ENCODE peak calls at places on chromosomes 4 and X, in four cellular contexts. One of them, this sample, is unnamed. For H3K4me1, the result is how much of the 10 kb centered on the place peaks cover.

GRCh38 chr4:138561906-138562305 is 319.8 kb upstream of the SLC7A11 start:
- DNase-seq in upper lobe of left lung: no peak
- DNase-seq in tibial nerve: peak
- DNase-seq in fibroblast of lung: no peak
- DNase-seq in this sample: no peak

GRCh38 chrX:46791927-46792825 is 33.3 kb upstream of the SLC9A7 start:
- DNase-seq in upper lobe of left lung: peak
- DNase-seq in tibial nerve: peak
- DNase-seq in fibroblast of lung: peak
- DNase-seq in this sample: peak

GRCh38 chr4:66575024-66575696 is 904.9 kb upstream of the EPHA5 start:
- DNase-seq in upper lobe of left lung: no peak
- DNase-seq in tibial nerve: no peak
- DNase-seq in fibroblast of lung: peak
- DNase-seq in this sample: no peak

GRCh38 chrX:23883737-23884354 is 23.9 kb downstream of the APOO start:
- DNase-seq in upper lobe of left lung: no peak
- DNase-seq in tibial nerve: no peak
- DNase-seq in fibroblast of lung: peak
- DNase-seq in this sample: no peak

GRCh38 chr4:106369456-106370060 is 980 bp upstream of the GIMD1 start:
- DNase-seq in upper lobe of left lung: no peak
- DNase-seq in tibial nerve: peak
- DNase-seq in fibroblast of lung: peak
- DNase-seq in this sample: peak

GRCh38 chr4:27759621-27760020 is 899.0 kb downstream of the STIM2 start:
- DNase-seq in upper lobe of left lung: no peak
- DNase-seq in tibial nerve: no peak
- DNase-seq in fibroblast of lung: no peak
- DNase-seq in this sample: no peak

GRCh38 chrX:51837926-51838325 is 55.5 kb upstream of the MAGED1 start:
- DNase-seq in upper lobe of left lung: no peak
- DNase-seq in tibial nerve: peak
- DNase-seq in fibroblast of lung: peak
- DNase-seq in this sample: peak

GRCh38 chr4:4413373-4413725 is 26.4 kb downstream of the NSG1 start:
- DNase-seq in upper lobe of left lung: no peak
- DNase-seq in tibial nerve: no peak
- DNase-seq in fibroblast of lung: no peak
- DNase-seq in this sample: no peak

GRCh38 chrX:119155416-119156035 is 27.9 kb upstream of the KIAA1210 start:
- DNase-seq in upper lobe of left lung: no peak
- DNase-seq in tibial nerve: no peak
- DNase-seq in fibroblast of lung: peak
- DNase-seq in this sample: no peak

GRCh38 chr4:98919996-98920395 is 8.9 kb downstream of the EIF4E start:
- DNase-seq in upper lobe of left lung: no peak
- DNase-seq in tibial nerve: no peak
- DNase-seq in fibroblast of lung: peak
- DNase-seq in this sample: no peak

GRCh38 chr4:37795796-37796195 is 30.7 kb upstream of the PGM2 start:
- DNase-seq in upper lobe of left lung: no peak
- DNase-seq in tibial nerve: no peak
- DNase-seq in fibroblast of lung: no peak
- DNase-seq in this sample: no peak

GRCh38 chrX:41397228-41397627 is 49.9 kb upstream of the NYX start:
- DNase-seq in upper lobe of left lung: no peak
- DNase-seq in tibial nerve: no peak
- DNase-seq in fibroblast of lung: no peak
- DNase-seq in this sample: no peak

GRCh38 chr4:77199701-77200100 is 42.7 kb downstream of the CCNG2 start:
- DNase-seq in upper lobe of left lung: no peak
- DNase-seq in tibial nerve: no peak
- DNase-seq in fibroblast of lung: no peak
- DNase-seq in this sample: no peak

GRCh38 chr4:168509786-168510185 is 12.9 kb downstream of the PALLD start:
- DNase-seq in upper lobe of left lung: no peak
- DNase-seq in tibial nerve: no peak
- DNase-seq in fibroblast of lung: peak
- DNase-seq in this sample: no peak

GRCh38 chr4:125198916-125199315 is 115.8 kb upstream of the FAT4 start:
- DNase-seq in upper lobe of left lung: no peak
- DNase-seq in tibial nerve: no peak
- DNase-seq in fibroblast of lung: peak
- DNase-seq in this sample: no peak

GRCh38 chr4:86549163-86549788 is 44.8 kb upstream of the PTPN13 start:
- DNase-seq in upper lobe of left lung: no peak
- DNase-seq in tibial nerve: no peak
- DNase-seq in fibroblast of lung: peak
- DNase-seq in this sample: no peak

GRCh38 chr4:165208741-165209388 is 1.5 kb downstream of the KLHL2 start:
- DNase-seq in upper lobe of left lung: no peak
- DNase-seq in tibial nerve: no peak
- DNase-seq in fibroblast of lung: peak
- DNase-seq in this sample: peak

GRCh38 chr4:165209796-165210195 is 2.4 kb downstream of the KLHL2 start:
- DNase-seq in upper lobe of left lung: no peak
- DNase-seq in tibial nerve: no peak
- DNase-seq in fibroblast of lung: no peak
- DNase-seq in this sample: no peak

GRCh38 chr4:165208322-165208652 is 926 bp downstream of the KLHL2 start:
- DNase-seq in upper lobe of left lung: no peak
- DNase-seq in tibial nerve: no peak
- DNase-seq in fibroblast of lung: no peak
- DNase-seq in this sample: no peak

GRCh38 chr4:165207431-165208321 is at the start of gene KLHL2:
- DNase-seq in upper lobe of left lung: peak
- DNase-seq in tibial nerve: peak
- DNase-seq in fibroblast of lung: peak
- DNase-seq in this sample: peak

DNA sequence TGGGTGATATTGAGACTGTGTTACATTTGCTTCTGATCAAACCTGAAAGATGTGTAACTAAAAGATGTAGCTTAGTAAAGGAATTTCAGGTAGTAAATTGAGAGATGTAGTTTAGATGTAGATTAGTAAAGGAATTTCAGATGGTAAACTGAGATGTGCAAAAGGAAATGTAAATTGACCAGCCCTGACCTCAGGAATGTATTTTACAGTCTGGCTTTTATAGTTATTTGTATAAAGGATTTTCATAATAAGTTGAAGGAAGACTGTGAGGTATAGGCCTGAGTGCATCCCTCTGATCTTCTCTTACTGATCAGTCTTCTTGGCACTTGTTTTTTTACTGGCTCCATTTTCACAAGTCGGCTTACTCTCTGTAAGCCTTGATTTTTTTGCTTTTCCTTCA is 3.2 kb downstream of the KLHL2 start:
- DNase-seq in upper lobe of left lung: no peak
- DNase-seq in tibial nerve: no peak
- DNase-seq in fibroblast of lung: no peak
- DNase-seq in this sample: peak
- H3K4me1 ChIP-seq in upper lobe of left lung: under half
- H3K4me1 ChIP-seq in tibial nerve: under half
- H3K4me1 ChIP-seq in fibroblast of lung: under half
- H3K4me1 ChIP-seq in this sample: under half

GRCh38 chrX:116239944-116240391 is 69.4 kb downstream of the AGTR2 start:
- DNase-seq in upper lobe of left lung: no peak
- DNase-seq in tibial nerve: no peak
- DNase-seq in fibroblast of lung: peak
- DNase-seq in this sample: no peak
- H3K4me3 ChIP-seq in upper lobe of left lung: peak
- H3K4me3 ChIP-seq in tibial nerve: no peak
- H3K4me3 ChIP-seq in fibroblast of lung: no peak
- H3K4me3 ChIP-seq in this sample: no peak

GRCh38 chrX:115894087-115894486 is 276.5 kb upstream of the AGTR2 start:
- DNase-seq in upper lobe of left lung: no peak
- DNase-seq in tibial nerve: no peak
- DNase-seq in fibroblast of lung: peak
- DNase-seq in this sample: no peak
- H3K4me1 ChIP-seq in upper lobe of left lung: under half
- H3K4me1 ChIP-seq in tibial nerve: under half
- H3K4me1 ChIP-seq in fibroblast of lung: under half
- H3K4me1 ChIP-seq in this sample: under half

GRCh38 chr4:169618286-169618685 is 2.1 kb upstream of the CLCN3 start:
- DNase-seq in upper lobe of left lung: no peak
- DNase-seq in tibial nerve: no peak
- DNase-seq in fibroblast of lung: peak
- DNase-seq in this sample: no peak
- H3K4me3 ChIP-seq in upper lobe of left lung: no peak
- H3K4me3 ChIP-seq in tibial nerve: no peak
- H3K4me3 ChIP-seq in fibroblast of lung: no peak
- H3K4me3 ChIP-seq in this sample: no peak

DNA sequence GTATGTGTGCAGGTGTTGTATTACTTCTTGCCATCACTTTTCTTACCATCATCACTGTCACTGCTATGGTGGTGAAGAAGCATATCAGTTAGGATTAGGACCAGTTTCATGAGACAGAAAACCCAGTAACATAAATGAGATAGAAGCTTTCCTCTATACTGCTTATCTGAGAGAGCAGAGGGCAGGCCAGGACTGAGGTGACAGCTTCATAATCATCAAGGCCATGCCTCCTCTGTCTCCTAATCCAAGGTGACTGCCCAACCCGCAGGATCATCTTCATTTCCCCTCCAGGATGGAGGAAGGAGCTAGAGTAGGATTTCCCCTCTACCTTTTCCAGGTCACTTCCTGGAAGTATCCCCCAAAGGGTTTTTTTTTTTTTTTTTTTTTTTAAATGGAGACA is 35.4 kb downstream of the TMEM131L start:
- DNase-seq in upper lobe of left lung: no peak
- DNase-seq in tibial nerve: no peak
- DNase-seq in fibroblast of lung: no peak
- DNase-seq in this sample: no peak
- H3K4me1 ChIP-seq in upper lobe of left lung: under half
- H3K4me1 ChIP-seq in tibial nerve: under half
- H3K4me1 ChIP-seq in fibroblast of lung: under half
- H3K4me1 ChIP-seq in this sample: under half

DNA sequence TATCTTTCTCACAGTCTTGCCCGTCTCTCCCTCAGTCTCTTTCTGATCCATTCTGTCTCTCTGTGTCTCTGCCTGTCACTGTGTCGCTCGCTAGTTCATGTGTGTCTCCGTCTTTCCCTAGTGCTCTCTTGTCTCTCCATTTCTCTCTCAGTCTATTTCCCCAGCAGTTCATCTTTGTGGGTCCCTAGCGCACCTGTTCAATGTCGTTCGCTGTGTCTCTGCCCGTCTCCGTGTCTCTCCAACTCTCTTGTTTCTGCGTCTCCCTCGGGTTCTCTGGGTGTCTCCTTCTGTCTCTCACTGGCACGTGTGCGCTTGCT is 1.5 kb downstream of the GPR101 start:
- DNase-seq in upper lobe of left lung: no peak
- DNase-seq in tibial nerve: no peak
- DNase-seq in fibroblast of lung: no peak
- DNase-seq in this sample: no peak
- H3K4me3 ChIP-seq in upper lobe of left lung: peak
- H3K4me3 ChIP-seq in tibial nerve: peak
- H3K4me3 ChIP-seq in fibroblast of lung: peak
- H3K4me3 ChIP-seq in this sample: peak

GRCh38 chrX:12241026-12241425 is 102.8 kb downstream of the FRMPD4 start:
- DNase-seq in upper lobe of left lung: no peak
- DNase-seq in tibial nerve: no peak
- DNase-seq in fibroblast of lung: peak
- DNase-seq in this sample: no peak
- H3K4me1 ChIP-seq in upper lobe of left lung: under half
- H3K4me1 ChIP-seq in tibial nerve: under half
- H3K4me1 ChIP-seq in fibroblast of lung: under half
- H3K4me1 ChIP-seq in this sample: under half

GRCh38 chrX:45771114-45771513 is 570.4 kb upstream of the DIPK2B start:
- DNase-seq in upper lobe of left lung: peak
- DNase-seq in tibial nerve: no peak
- DNase-seq in fibroblast of lung: peak
- DNase-seq in this sample: no peak
- H3K4me3 ChIP-seq in upper lobe of left lung: peak
- H3K4me3 ChIP-seq in tibial nerve: peak
- H3K4me3 ChIP-seq in fibroblast of lung: peak
- H3K4me3 ChIP-seq in this sample: no peak